ENCODE peak calls at places on chromosomes 16 and 17, in ten cellular contexts. M is BE2C, R is GM12865, U is fibroblast of pulmonary artery, F is endothelial cell of umbilical vein, B is IMR-90, E is AG04450, O is AG10803, L is cardiac muscle cell, K is A549. H is an unnamed sample.

GRCh38 chr16:84198401-84198800 is 7.4 kb downstream of the ADAD2 start:
- DNase-seq in O (peak; percentile 47), E (peak; percentile 13), M (peak; percentile 43), R (no peak), L (peak; percentile 75), F (no peak), K (no peak), B (peak; percentile 59), U (peak; percentile 54), H (no peak)

GRCh38 chr17:38702900-38703741 is 2.0 kb upstream of the MLLT6 start:
- DNase-seq in U (no peak), B (no peak), K (no peak), E (no peak), O (no peak), F (no peak), R (peak; percentile 70), M (no peak), L (no peak), H (peak; percentile 71)

GRCh38 chr17:6712058-6712853 is 913 bp downstream of the SLC13A5 start:
- DNase-seq in U (peak; percentile 14), B (no peak), O (no peak), K (no peak), R (no peak), L (peak; percentile 60), M (no peak), E (no peak), F (no peak), H (no peak)

GRCh38 chr16:62955033-62955349 is 918.8 kb upstream of the CDH8 start:
- DNase-seq in K (no peak), O (no peak), L (no peak), R (no peak), F (no peak), M (no peak), E (no peak), B (no peak), U (no peak), H (no peak)

GRCh38 chr17:50993544-50993943 is 127.1 kb downstream of the SPAG9 start:
- DNase-seq in L (no peak), U (no peak), K (no peak), M (no peak), F (no peak), B (no peak), O (no peak), R (no peak), E (no peak), H (no peak)

GRCh38 chr17:80031691-80032480 is 3.8 kb downstream of the TBC1D16 start:
- DNase-seq in O (no peak), E (no peak), R (no peak), F (no peak), L (no peak), M (no peak), U (no peak), B (no peak), K (no peak), H (no peak)

GRCh38 chr16:85870159-85870558 is 28.8 kb upstream of the IRF8 start:
- DNase-seq in R (no peak), O (no peak), K (no peak), M (no peak), B (no peak), E (no peak), L (peak; percentile 5), F (no peak), U (peak; percentile 18), H (no peak)

GRCh38 chr16:13835935-13836334 is 84.0 kb upstream of the ERCC4 start:
- DNase-seq in F (no peak), B (no peak), O (no peak), R (no peak), K (no peak), L (no peak), E (no peak), U (no peak), M (no peak), H (no peak)

GRCh38 chr16:56363781-56364565 is 61.4 kb downstream of the AMFR start:
- DNase-seq in M (no peak), B (no peak), L (no peak), E (no peak), K (no peak), R (no peak), O (no peak), F (no peak), U (no peak), H (peak; percentile 60)

GRCh38 chr16:56363181-56363716 is 62.1 kb downstream of the AMFR start:
- DNase-seq in K (no peak), R (no peak), O (no peak), M (no peak), U (no peak), F (no peak), B (no peak), L (no peak), E (no peak), H (no peak)

GRCh38 chr16:56364865-56365264 is 60.5 kb downstream of the AMFR start:
- DNase-seq in U (no peak), F (no peak), K (no peak), M (no peak), O (no peak), R (no peak), B (no peak), E (no peak), L (no peak), H (no peak)

GRCh38 chr16:56362057-56362655 is 63.2 kb downstream of the AMFR start:
- DNase-seq in R (no peak), B (no peak), M (no peak), O (no peak), U (no peak), L (no peak), F (no peak), E (no peak), K (no peak), H (no peak)

DNA sequence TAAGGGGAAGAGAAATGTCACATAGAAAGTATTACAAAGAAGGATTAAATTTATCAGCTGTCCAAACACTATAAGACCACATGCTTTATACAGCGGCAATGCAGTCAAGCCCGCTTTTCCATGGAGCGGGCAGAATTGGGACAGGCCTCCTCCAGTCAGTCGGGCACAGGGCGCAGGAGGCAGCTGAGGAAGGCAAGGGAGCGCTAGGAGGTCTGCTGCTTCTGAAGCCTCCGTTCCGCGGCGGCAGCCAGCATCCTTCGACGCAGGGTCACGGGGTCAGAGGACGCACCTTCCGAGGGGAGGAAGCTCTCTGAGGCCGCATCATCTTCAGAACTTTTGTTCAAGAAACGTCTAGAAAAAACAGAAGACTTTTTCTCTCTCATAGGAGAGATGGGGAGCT is 62.6 kb downstream of the AMFR start:
- DNase-seq in F (no peak), R (no peak), B (no peak), E (no peak), U (no peak), O (no peak), M (no peak), L (no peak), K (no peak), H (no peak)
- H3K4me3 ChIP-seq in F (no peak overlapping the region), R (no peak overlapping the region), B (no peak overlapping the region), E (no peak overlapping the region), U (no peak overlapping the region), O (no peak overlapping the region), M (no peak overlapping the region), L (no peak overlapping the region), K (no peak overlapping the region), H (no peak overlapping the region)

GRCh38 chr17:1970843-1971384 is 54.2 kb downstream of the RTN4RL1 start:
- DNase-seq in E (no peak), M (no peak), B (no peak), O (no peak), U (no peak), L (no peak), R (no peak), F (no peak), K (no peak), H (no peak)

GRCh38 chr17:1969712-1970111 is 55.4 kb downstream of the RTN4RL1 start:
- DNase-seq in O (no peak), M (no peak), F (no peak), B (no peak), R (no peak), K (no peak), U (no peak), E (no peak), L (no peak), H (no peak)

GRCh38 chr17:1966274-1967086 is 58.7 kb downstream of the RTN4RL1 start:
- DNase-seq in E (no peak), B (no peak), M (no peak), R (no peak), F (no peak), L (no peak), O (peak; percentile 15), U (no peak), K (no peak), H (no peak)

GRCh38 chr17:1965556-1966273 is 59.4 kb downstream of the RTN4RL1 start:
- DNase-seq in O (peak; percentile 14), U (no peak), E (no peak), F (no peak), R (no peak), L (no peak), B (no peak), M (no peak), K (no peak), H (no peak)

GRCh38 chr17:1967092-1967662 is 58.0 kb downstream of the RTN4RL1 start:
- DNase-seq in K (no peak), R (no peak), F (no peak), B (no peak), L (no peak), M (no peak), E (no peak), O (no peak), U (no peak), H (no peak)
- TF ChIP-seq CTCF in K (no peak), R (no peak), F (no peak), B (no peak), L (no peak), M (no peak), E (no peak), O (no peak), U (no peak), H (no peak)

GRCh38 chr16:47574091-47575054 is 113.2 kb downstream of the PHKB start:
- DNase-seq in F (no peak), K (no peak), E (no peak), R (peak; percentile 53), M (no peak), L (peak; percentile 68), O (peak; percentile 45), B (peak; percentile 49), U (peak; percentile 50), H (no peak)

GRCh38 chr16:47571711-47572110 is 110.6 kb downstream of the PHKB start:
- DNase-seq in M (no peak), O (no peak), L (no peak), U (no peak), F (no peak), R (no peak), K (no peak), E (no peak), B (no peak), H (no peak)

GRCh38 chr16:47568355-47568754 is 107.2 kb downstream of the PHKB start:
- DNase-seq in R (no peak), K (no peak), B (no peak), L (no peak), M (no peak), F (no peak), E (no peak), O (no peak), U (no peak), H (no peak)

GRCh38 chr16:47567321-47567720 is 106.2 kb downstream of the PHKB start:
- DNase-seq in U (no peak), F (no peak), O (no peak), R (no peak), K (no peak), M (no peak), B (no peak), L (no peak), E (no peak), H (no peak)

DNA sequence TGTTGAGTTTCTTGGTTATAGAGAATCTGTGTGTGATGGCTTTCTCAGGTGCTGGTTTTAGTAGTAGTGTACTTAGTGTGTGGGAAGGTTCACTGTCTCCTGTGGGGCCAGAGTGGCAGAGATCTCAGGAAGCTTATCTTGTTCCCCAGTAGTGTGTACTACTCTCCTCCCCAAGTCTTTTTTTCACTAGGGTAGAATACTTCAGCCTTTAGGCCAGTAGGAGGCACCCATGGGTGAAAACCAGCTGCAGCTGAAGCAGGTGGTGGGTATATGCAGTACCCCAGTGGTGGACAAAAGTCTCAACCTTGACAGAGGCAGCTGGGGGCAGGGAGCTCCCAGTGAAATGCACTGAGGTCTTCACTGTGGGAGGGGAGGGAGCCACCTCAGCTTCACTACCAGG is 109.9 kb downstream of the PHKB start:
- DNase-seq in O (no peak), M (no peak), R (peak; percentile 19), F (no peak), U (no peak), L (no peak), E (no peak), B (no peak), K (no peak), H (no peak)
- H3K4me3 ChIP-seq in O (no peak overlapping the region), M (no peak overlapping the region), R (no peak overlapping the region), F (no peak overlapping the region), U (no peak overlapping the region), L (no peak overlapping the region), E (no peak overlapping the region), B (no peak overlapping the region), K (no peak overlapping the region), H (no peak overlapping the region)

DNA sequence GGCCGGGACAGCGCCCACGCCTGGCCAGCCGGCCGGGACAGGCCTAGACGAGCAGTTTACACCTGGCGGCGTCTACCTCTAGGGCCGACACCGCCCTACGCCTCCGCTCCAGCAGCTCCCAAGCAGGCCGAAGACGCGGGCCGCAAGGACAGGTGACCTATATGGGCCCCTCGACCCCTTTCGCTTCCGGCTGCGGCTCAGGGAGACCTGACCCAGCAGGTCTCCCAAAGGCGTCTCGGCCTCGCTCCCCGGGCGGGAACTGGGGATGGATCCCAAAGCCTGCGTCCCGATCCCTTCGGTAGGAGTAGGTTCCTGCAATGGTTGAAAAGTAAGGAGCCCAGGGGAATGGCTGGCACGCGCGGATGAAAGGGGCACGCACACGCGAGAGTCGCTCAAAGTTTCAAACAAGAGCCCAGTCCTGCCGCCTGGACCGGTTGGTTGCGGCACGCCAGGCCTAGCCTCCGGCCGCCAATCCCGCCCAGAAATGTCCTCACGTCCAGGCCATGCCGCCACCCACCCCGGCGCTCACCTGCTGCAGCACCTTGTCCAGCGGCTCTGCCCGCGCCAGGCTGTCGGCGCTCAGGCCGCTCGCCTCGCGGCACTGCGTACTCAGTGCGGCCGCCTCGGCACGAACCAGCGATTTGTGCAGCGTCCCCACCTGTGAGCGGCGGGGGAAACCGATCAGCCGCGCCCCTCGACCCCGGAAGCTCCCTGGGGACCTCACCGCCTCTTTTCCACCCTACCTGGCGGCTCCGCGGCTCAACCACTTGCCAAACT is 634 bp downstream of the ESRP2 start:
- DNase-seq in O (no peak), L (no peak), U (no peak), R (no peak), M (no peak), F (no peak), K (no peak), E (no peak), B (no peak), H (peak; percentile 80)
- TF ChIP-seq CTCF in O (no peak), L (peak; percentile 17), U (no peak), R (no peak), M (no peak), F (no peak), K (no peak), E (no peak), B (no peak), H (peak; percentile 4)